ENCODE peak calls at places on chromosomes 1 and 21, in nine cellular contexts. One of them, this sample, is unnamed.

GRCh38 chr1:7379445-7379971 is 391.6 kb upstream of the VAMP3 start:
- DNase-seq in NCI-H774: no peak
- DNase-seq in M059J: peak; percentile 93
- DNase-seq in frontal cortex: no peak
- DNase-seq in activated CD4-positive, alpha-beta T cell treated with anti-CD3 and anti-CD28 coated beads for 36 hours: no peak
- DNase-seq in germinal center: no peak
- DNase-seq in head of caudate nucleus: peak; percentile 57
- DNase-seq in stimulated activated CD4-positive, alpha-beta T cell treated with anti-CD3 and anti-CD28 coated beads, Interleukin-1b, Interleukin-23, amount 100 ng/mL, for 1 hour: no peak
- DNase-seq in NT2/D1: peak; percentile 43
- DNase-seq in this sample: peak; percentile 41

GRCh38 chr1:145701306-145701862 is 5.8 kb downstream of the PDZK1 start:
- DNase-seq in NCI-H774: no peak
- DNase-seq in M059J: no peak
- DNase-seq in frontal cortex: no peak
- DNase-seq in activated CD4-positive, alpha-beta T cell treated with anti-CD3 and anti-CD28 coated beads for 36 hours: no peak
- DNase-seq in germinal center: no peak
- DNase-seq in head of caudate nucleus: no peak
- DNase-seq in stimulated activated CD4-positive, alpha-beta T cell treated with anti-CD3 and anti-CD28 coated beads, Interleukin-1b, Interleukin-23, amount 100 ng/mL, for 1 hour: no peak
- DNase-seq in NT2/D1: no peak
- DNase-seq in this sample: no peak

GRCh38 chr1:185603158-185603557 is 131.0 kb upstream of the HMCN1 start:
- DNase-seq in NCI-H774: no peak
- DNase-seq in M059J: no peak
- DNase-seq in frontal cortex: no peak
- DNase-seq in activated CD4-positive, alpha-beta T cell treated with anti-CD3 and anti-CD28 coated beads for 36 hours: no peak
- DNase-seq in germinal center: peak; percentile 70
- DNase-seq in head of caudate nucleus: no peak
- DNase-seq in stimulated activated CD4-positive, alpha-beta T cell treated with anti-CD3 and anti-CD28 coated beads, Interleukin-1b, Interleukin-23, amount 100 ng/mL, for 1 hour: no peak
- DNase-seq in NT2/D1: no peak
- DNase-seq in this sample: no peak

GRCh38 chr21:37748351-37748750 is 167.9 kb downstream of the KCNJ6 start:
- DNase-seq in NCI-H774: no peak
- DNase-seq in M059J: peak; percentile 16
- DNase-seq in frontal cortex: no peak
- DNase-seq in activated CD4-positive, alpha-beta T cell treated with anti-CD3 and anti-CD28 coated beads for 36 hours: no peak
- DNase-seq in germinal center: no peak
- DNase-seq in head of caudate nucleus: no peak
- DNase-seq in stimulated activated CD4-positive, alpha-beta T cell treated with anti-CD3 and anti-CD28 coated beads, Interleukin-1b, Interleukin-23, amount 100 ng/mL, for 1 hour: no peak
- DNase-seq in NT2/D1: no peak
- DNase-seq in this sample: no peak

GRCh38 chr21:36722370-36723368 is 23.8 kb downstream of the SIM2 start:
- DNase-seq in NCI-H774: no peak
- DNase-seq in M059J: no peak
- DNase-seq in frontal cortex: no peak
- DNase-seq in activated CD4-positive, alpha-beta T cell treated with anti-CD3 and anti-CD28 coated beads for 36 hours: no peak
- DNase-seq in germinal center: no peak
- DNase-seq in head of caudate nucleus: no peak
- DNase-seq in stimulated activated CD4-positive, alpha-beta T cell treated with anti-CD3 and anti-CD28 coated beads, Interleukin-1b, Interleukin-23, amount 100 ng/mL, for 1 hour: no peak
- DNase-seq in NT2/D1: no peak
- DNase-seq in this sample: peak; percentile 40

GRCh38 chr1:150511551-150511950 is 3.6 kb downstream of the ECM1 start:
- DNase-seq in NCI-H774: peak; percentile 50
- DNase-seq in M059J: no peak
- DNase-seq in frontal cortex: no peak
- DNase-seq in activated CD4-positive, alpha-beta T cell treated with anti-CD3 and anti-CD28 coated beads for 36 hours: no peak
- DNase-seq in germinal center: no peak
- DNase-seq in head of caudate nucleus: no peak
- DNase-seq in stimulated activated CD4-positive, alpha-beta T cell treated with anti-CD3 and anti-CD28 coated beads, Interleukin-1b, Interleukin-23, amount 100 ng/mL, for 1 hour: no peak
- DNase-seq in NT2/D1: no peak
- DNase-seq in this sample: peak; percentile 56

GRCh38 chr1:165143437-165144065 is 213.0 kb downstream of the LMX1A start:
- DNase-seq in NCI-H774: no peak
- DNase-seq in M059J: no peak
- DNase-seq in frontal cortex: no peak
- DNase-seq in activated CD4-positive, alpha-beta T cell treated with anti-CD3 and anti-CD28 coated beads for 36 hours: peak; percentile 60
- DNase-seq in germinal center: peak; percentile 14
- DNase-seq in head of caudate nucleus: no peak
- DNase-seq in stimulated activated CD4-positive, alpha-beta T cell treated with anti-CD3 and anti-CD28 coated beads, Interleukin-1b, Interleukin-23, amount 100 ng/mL, for 1 hour: peak; percentile 13
- DNase-seq in NT2/D1: no peak
- DNase-seq in this sample: no peak

GRCh38 chr1:152109231-152109997 is 5.8 kb downstream of the TCHH start:
- DNase-seq in NCI-H774: no peak
- DNase-seq in M059J: no peak
- DNase-seq in frontal cortex: no peak
- DNase-seq in activated CD4-positive, alpha-beta T cell treated with anti-CD3 and anti-CD28 coated beads for 36 hours: peak; percentile 6
- DNase-seq in germinal center: no peak
- DNase-seq in head of caudate nucleus: no peak
- DNase-seq in stimulated activated CD4-positive, alpha-beta T cell treated with anti-CD3 and anti-CD28 coated beads, Interleukin-1b, Interleukin-23, amount 100 ng/mL, for 1 hour: no peak
- DNase-seq in NT2/D1: no peak
- DNase-seq in this sample: no peak

GRCh38 chr1:22137006-22137720 is 5.7 kb downstream of the WNT4 start:
- DNase-seq in NCI-H774: no peak
- DNase-seq in M059J: no peak
- DNase-seq in frontal cortex: no peak
- DNase-seq in activated CD4-positive, alpha-beta T cell treated with anti-CD3 and anti-CD28 coated beads for 36 hours: no peak
- DNase-seq in germinal center: no peak
- DNase-seq in head of caudate nucleus: no peak
- DNase-seq in stimulated activated CD4-positive, alpha-beta T cell treated with anti-CD3 and anti-CD28 coated beads, Interleukin-1b, Interleukin-23, amount 100 ng/mL, for 1 hour: no peak
- DNase-seq in NT2/D1: no peak
- DNase-seq in this sample: no peak

GRCh38 chr1:209589440-209589839 is 5.9 kb downstream of the CAMK1G start:
- DNase-seq in NCI-H774: no peak
- DNase-seq in M059J: no peak
- DNase-seq in frontal cortex: no peak
- DNase-seq in activated CD4-positive, alpha-beta T cell treated with anti-CD3 and anti-CD28 coated beads for 36 hours: no peak
- DNase-seq in germinal center: no peak
- DNase-seq in head of caudate nucleus: no peak
- DNase-seq in stimulated activated CD4-positive, alpha-beta T cell treated with anti-CD3 and anti-CD28 coated beads, Interleukin-1b, Interleukin-23, amount 100 ng/mL, for 1 hour: no peak
- DNase-seq in NT2/D1: no peak
- DNase-seq in this sample: no peak

GRCh38 chr1:240033406-240033805 is 58.3 kb upstream of the FMN2 start:
- DNase-seq in NCI-H774: no peak
- DNase-seq in M059J: no peak
- DNase-seq in frontal cortex: no peak
- DNase-seq in activated CD4-positive, alpha-beta T cell treated with anti-CD3 and anti-CD28 coated beads for 36 hours: no peak
- DNase-seq in germinal center: no peak
- DNase-seq in head of caudate nucleus: no peak
- DNase-seq in stimulated activated CD4-positive, alpha-beta T cell treated with anti-CD3 and anti-CD28 coated beads, Interleukin-1b, Interleukin-23, amount 100 ng/mL, for 1 hour: no peak
- DNase-seq in NT2/D1: no peak
- DNase-seq in this sample: no peak

GRCh38 chr1:2522230-2522629 is 4.2 kb downstream of the PANK4 start:
- DNase-seq in NCI-H774: no peak
- DNase-seq in M059J: no peak
- DNase-seq in frontal cortex: no peak
- DNase-seq in activated CD4-positive, alpha-beta T cell treated with anti-CD3 and anti-CD28 coated beads for 36 hours: no peak
- DNase-seq in germinal center: no peak
- DNase-seq in head of caudate nucleus: no peak
- DNase-seq in stimulated activated CD4-positive, alpha-beta T cell treated with anti-CD3 and anti-CD28 coated beads, Interleukin-1b, Interleukin-23, amount 100 ng/mL, for 1 hour: no peak
- DNase-seq in NT2/D1: no peak
- DNase-seq in this sample: no peak

GRCh38 chr1:245877976-245878375 is 629.1 kb downstream of the SMYD3 start:
- DNase-seq in NCI-H774: no peak
- DNase-seq in M059J: no peak
- DNase-seq in frontal cortex: no peak
- DNase-seq in activated CD4-positive, alpha-beta T cell treated with anti-CD3 and anti-CD28 coated beads for 36 hours: no peak
- DNase-seq in germinal center: no peak
- DNase-seq in head of caudate nucleus: no peak
- DNase-seq in stimulated activated CD4-positive, alpha-beta T cell treated with anti-CD3 and anti-CD28 coated beads, Interleukin-1b, Interleukin-23, amount 100 ng/mL, for 1 hour: no peak
- DNase-seq in NT2/D1: no peak
- DNase-seq in this sample: no peak

GRCh38 chr1:65791860-65792670 is 630 bp upstream of the PDE4B start:
- DNase-seq in NCI-H774: peak; percentile 36
- DNase-seq in M059J: peak; percentile 43
- DNase-seq in frontal cortex: no peak
- DNase-seq in activated CD4-positive, alpha-beta T cell treated with anti-CD3 and anti-CD28 coated beads for 36 hours: no peak
- DNase-seq in germinal center: no peak
- DNase-seq in head of caudate nucleus: peak; percentile 55
- DNase-seq in stimulated activated CD4-positive, alpha-beta T cell treated with anti-CD3 and anti-CD28 coated beads, Interleukin-1b, Interleukin-23, amount 100 ng/mL, for 1 hour: no peak
- DNase-seq in NT2/D1: peak; percentile 3
- DNase-seq in this sample: peak; percentile 61

GRCh38 chr21:26007911-26008579 is 162.5 kb downstream of the APP start:
- DNase-seq in NCI-H774: peak; percentile 51
- DNase-seq in M059J: no peak
- DNase-seq in frontal cortex: no peak
- DNase-seq in activated CD4-positive, alpha-beta T cell treated with anti-CD3 and anti-CD28 coated beads for 36 hours: no peak
- DNase-seq in germinal center: no peak
- DNase-seq in head of caudate nucleus: no peak
- DNase-seq in stimulated activated CD4-positive, alpha-beta T cell treated with anti-CD3 and anti-CD28 coated beads, Interleukin-1b, Interleukin-23, amount 100 ng/mL, for 1 hour: no peak
- DNase-seq in NT2/D1: no peak
- DNase-seq in this sample: no peak

GRCh38 chr21:27645285-27645684 is 678.4 kb upstream of the ADAMTS5 start:
- DNase-seq in NCI-H774: no peak
- DNase-seq in M059J: no peak
- DNase-seq in frontal cortex: no peak
- DNase-seq in activated CD4-positive, alpha-beta T cell treated with anti-CD3 and anti-CD28 coated beads for 36 hours: no peak
- DNase-seq in germinal center: no peak
- DNase-seq in head of caudate nucleus: no peak
- DNase-seq in stimulated activated CD4-positive, alpha-beta T cell treated with anti-CD3 and anti-CD28 coated beads, Interleukin-1b, Interleukin-23, amount 100 ng/mL, for 1 hour: no peak
- DNase-seq in NT2/D1: no peak
- DNase-seq in this sample: no peak

GRCh38 chr21:46117586-46118304 is 19.8 kb downstream of the COL6A2 start:
- DNase-seq in NCI-H774: no peak
- DNase-seq in M059J: no peak
- DNase-seq in frontal cortex: no peak
- DNase-seq in activated CD4-positive, alpha-beta T cell treated with anti-CD3 and anti-CD28 coated beads for 36 hours: peak; percentile 3
- DNase-seq in germinal center: no peak
- DNase-seq in head of caudate nucleus: no peak
- DNase-seq in stimulated activated CD4-positive, alpha-beta T cell treated with anti-CD3 and anti-CD28 coated beads, Interleukin-1b, Interleukin-23, amount 100 ng/mL, for 1 hour: no peak
- DNase-seq in NT2/D1: no peak
- DNase-seq in this sample: peak; percentile 66

GRCh38 chr1:59271861-59272260 is 25.0 kb upstream of the FGGY start:
- DNase-seq in NCI-H774: no peak
- DNase-seq in M059J: peak; percentile 11
- DNase-seq in frontal cortex: no peak
- DNase-seq in activated CD4-positive, alpha-beta T cell treated with anti-CD3 and anti-CD28 coated beads for 36 hours: no peak
- DNase-seq in germinal center: no peak
- DNase-seq in head of caudate nucleus: no peak
- DNase-seq in stimulated activated CD4-positive, alpha-beta T cell treated with anti-CD3 and anti-CD28 coated beads, Interleukin-1b, Interleukin-23, amount 100 ng/mL, for 1 hour: no peak
- DNase-seq in NT2/D1: no peak
- DNase-seq in this sample: no peak

GRCh38 chr1:117147856-117148588 is 26.5 kb upstream of the TRIM45 start:
- DNase-seq in NCI-H774: no peak
- DNase-seq in M059J: peak; percentile 93
- DNase-seq in frontal cortex: no peak
- DNase-seq in activated CD4-positive, alpha-beta T cell treated with anti-CD3 and anti-CD28 coated beads for 36 hours: no peak
- DNase-seq in germinal center: no peak
- DNase-seq in head of caudate nucleus: no peak
- DNase-seq in stimulated activated CD4-positive, alpha-beta T cell treated with anti-CD3 and anti-CD28 coated beads, Interleukin-1b, Interleukin-23, amount 100 ng/mL, for 1 hour: no peak
- DNase-seq in NT2/D1: no peak
- DNase-seq in this sample: no peak

GRCh38 chr1:1157033-1157365 is 16.7 kb upstream of the TTLL10 start:
- DNase-seq in NCI-H774: no peak
- DNase-seq in M059J: no peak
- DNase-seq in frontal cortex: no peak
- DNase-seq in activated CD4-positive, alpha-beta T cell treated with anti-CD3 and anti-CD28 coated beads for 36 hours: no peak
- DNase-seq in germinal center: no peak
- DNase-seq in head of caudate nucleus: peak; percentile 38
- DNase-seq in stimulated activated CD4-positive, alpha-beta T cell treated with anti-CD3 and anti-CD28 coated beads, Interleukin-1b, Interleukin-23, amount 100 ng/mL, for 1 hour: no peak
- DNase-seq in NT2/D1: no peak
- DNase-seq in this sample: no peak

GRCh38 chr1:185939142-185939541 is 205.0 kb downstream of the HMCN1 start:
- DNase-seq in NCI-H774: no peak
- DNase-seq in M059J: peak; percentile 47
- DNase-seq in frontal cortex: no peak
- DNase-seq in activated CD4-positive, alpha-beta T cell treated with anti-CD3 and anti-CD28 coated beads for 36 hours: no peak
- DNase-seq in germinal center: no peak
- DNase-seq in head of caudate nucleus: no peak
- DNase-seq in stimulated activated CD4-positive, alpha-beta T cell treated with anti-CD3 and anti-CD28 coated beads, Interleukin-1b, Interleukin-23, amount 100 ng/mL, for 1 hour: no peak
- DNase-seq in NT2/D1: peak; percentile 33
- DNase-seq in this sample: no peak

GRCh38 chr1:29504709-29505410 is 268.5 kb downstream of the PTPRU start:
- DNase-seq in NCI-H774: no peak
- DNase-seq in M059J: no peak
- DNase-seq in frontal cortex: no peak
- DNase-seq in activated CD4-positive, alpha-beta T cell treated with anti-CD3 and anti-CD28 coated beads for 36 hours: no peak
- DNase-seq in germinal center: no peak
- DNase-seq in head of caudate nucleus: peak; percentile 12
- DNase-seq in stimulated activated CD4-positive, alpha-beta T cell treated with anti-CD3 and anti-CD28 coated beads, Interleukin-1b, Interleukin-23, amount 100 ng/mL, for 1 hour: no peak
- DNase-seq in NT2/D1: no peak
- DNase-seq in this sample: no peak

GRCh38 chr21:39802226-39802625 is 57.2 kb downstream of the IGSF5 start:
- DNase-seq in NCI-H774: no peak
- DNase-seq in M059J: no peak
- DNase-seq in frontal cortex: no peak
- DNase-seq in activated CD4-positive, alpha-beta T cell treated with anti-CD3 and anti-CD28 coated beads for 36 hours: no peak
- DNase-seq in germinal center: no peak
- DNase-seq in head of caudate nucleus: no peak
- DNase-seq in stimulated activated CD4-positive, alpha-beta T cell treated with anti-CD3 and anti-CD28 coated beads, Interleukin-1b, Interleukin-23, amount 100 ng/mL, for 1 hour: no peak
- DNase-seq in NT2/D1: no peak
- DNase-seq in this sample: no peak

GRCh38 chr1:227058321-227058751 is 118.2 kb downstream of the COQ8A start:
- DNase-seq in NCI-H774: no peak
- DNase-seq in M059J: peak; percentile 23
- DNase-seq in frontal cortex: no peak
- DNase-seq in activated CD4-positive, alpha-beta T cell treated with anti-CD3 and anti-CD28 coated beads for 36 hours: no peak
- DNase-seq in germinal center: no peak
- DNase-seq in head of caudate nucleus: no peak
- DNase-seq in stimulated activated CD4-positive, alpha-beta T cell treated with anti-CD3 and anti-CD28 coated beads, Interleukin-1b, Interleukin-23, amount 100 ng/mL, for 1 hour: no peak
- DNase-seq in NT2/D1: no peak
- DNase-seq in this sample: no peak

GRCh38 chr1:207619833-207620572 is 24.9 kb upstream of the CR1L start:
- DNase-seq in NCI-H774: peak; percentile 46
- DNase-seq in M059J: peak; percentile 63
- DNase-seq in frontal cortex: peak; percentile 29
- DNase-seq in activated CD4-positive, alpha-beta T cell treated with anti-CD3 and anti-CD28 coated beads for 36 hours: peak; percentile 14
- DNase-seq in germinal center: peak; percentile 49
- DNase-seq in head of caudate nucleus: peak; percentile 59
- DNase-seq in stimulated activated CD4-positive, alpha-beta T cell treated with anti-CD3 and anti-CD28 coated beads, Interleukin-1b, Interleukin-23, amount 100 ng/mL, for 1 hour: no peak
- DNase-seq in NT2/D1: no peak
- DNase-seq in this sample: no peak

GRCh38 chr1:33149453-33150190 is 32.2 kb downstream of the TRIM62 start:
- DNase-seq in NCI-H774: peak; percentile 65
- DNase-seq in M059J: no peak
- DNase-seq in frontal cortex: no peak
- DNase-seq in activated CD4-positive, alpha-beta T cell treated with anti-CD3 and anti-CD28 coated beads for 36 hours: no peak
- DNase-seq in germinal center: no peak
- DNase-seq in head of caudate nucleus: no peak
- DNase-seq in stimulated activated CD4-positive, alpha-beta T cell treated with anti-CD3 and anti-CD28 coated beads, Interleukin-1b, Interleukin-23, amount 100 ng/mL, for 1 hour: no peak
- DNase-seq in NT2/D1: no peak
- DNase-seq in this sample: no peak

GRCh38 chr1:228358039-228358763 is 48.4 kb downstream of the TRIM11 start:
- DNase-seq in NCI-H774: no peak
- DNase-seq in M059J: peak; percentile 43
- DNase-seq in frontal cortex: no peak
- DNase-seq in activated CD4-positive, alpha-beta T cell treated with anti-CD3 and anti-CD28 coated beads for 36 hours: peak; percentile 18
- DNase-seq in germinal center: no peak
- DNase-seq in head of caudate nucleus: no peak
- DNase-seq in stimulated activated CD4-positive, alpha-beta T cell treated with anti-CD3 and anti-CD28 coated beads, Interleukin-1b, Interleukin-23, amount 100 ng/mL, for 1 hour: no peak
- DNase-seq in NT2/D1: no peak
- DNase-seq in this sample: no peak

GRCh38 chr1:236021424-236022135 is 43.3 kb downstream of the NID1 start:
- DNase-seq in NCI-H774: no peak
- DNase-seq in M059J: no peak
- DNase-seq in frontal cortex: no peak
- DNase-seq in activated CD4-positive, alpha-beta T cell treated with anti-CD3 and anti-CD28 coated beads for 36 hours: no peak
- DNase-seq in germinal center: no peak
- DNase-seq in head of caudate nucleus: no peak
- DNase-seq in stimulated activated CD4-positive, alpha-beta T cell treated with anti-CD3 and anti-CD28 coated beads, Interleukin-1b, Interleukin-23, amount 100 ng/mL, for 1 hour: no peak
- DNase-seq in NT2/D1: no peak
- DNase-seq in this sample: no peak

GRCh38 chr1:2492091-2492490 is 16.0 kb downstream of the PLCH2 start:
- DNase-seq in NCI-H774: no peak
- DNase-seq in M059J: no peak
- DNase-seq in frontal cortex: no peak
- DNase-seq in activated CD4-positive, alpha-beta T cell treated with anti-CD3 and anti-CD28 coated beads for 36 hours: no peak
- DNase-seq in germinal center: no peak
- DNase-seq in head of caudate nucleus: peak; percentile 73
- DNase-seq in stimulated activated CD4-positive, alpha-beta T cell treated with anti-CD3 and anti-CD28 coated beads, Interleukin-1b, Interleukin-23, amount 100 ng/mL, for 1 hour: no peak
- DNase-seq in NT2/D1: no peak
- DNase-seq in this sample: no peak

GRCh38 chr1:73026114-73026513 is 743.8 kb upstream of the NEGR1 start:
- DNase-seq in NCI-H774: no peak
- DNase-seq in M059J: no peak
- DNase-seq in frontal cortex: no peak
- DNase-seq in activated CD4-positive, alpha-beta T cell treated with anti-CD3 and anti-CD28 coated beads for 36 hours: no peak
- DNase-seq in germinal center: no peak
- DNase-seq in head of caudate nucleus: no peak
- DNase-seq in stimulated activated CD4-positive, alpha-beta T cell treated with anti-CD3 and anti-CD28 coated beads, Interleukin-1b, Interleukin-23, amount 100 ng/mL, for 1 hour: no peak
- DNase-seq in NT2/D1: no peak
- DNase-seq in this sample: no peak

GRCh38 chr1:17441265-17441992 is 2.0 kb upstream of the RCC2 start:
- DNase-seq in NCI-H774: no peak
- DNase-seq in M059J: peak; percentile 18
- DNase-seq in frontal cortex: no peak
- DNase-seq in activated CD4-positive, alpha-beta T cell treated with anti-CD3 and anti-CD28 coated beads for 36 hours: peak; percentile 34
- DNase-seq in germinal center: no peak
- DNase-seq in head of caudate nucleus: peak; percentile 82
- DNase-seq in stimulated activated CD4-positive, alpha-beta T cell treated with anti-CD3 and anti-CD28 coated beads, Interleukin-1b, Interleukin-23, amount 100 ng/mL, for 1 hour: no peak
- DNase-seq in NT2/D1: no peak
- DNase-seq in this sample: no peak